ENCODE peak calls at places on chromosome 14, in four cellular contexts. K is mucosa of gallbladder; F is activated CD4-positive, alpha-beta T cell treated with anti-CD3 and anti-CD28 coated beads, Interleukin-2, amount 50 U/mL, for 1 hour; P is stimulated activated naive CD8-positive, alpha-beta T cell treated with anti-CD3 and anti-CD28 coated beads, Interleukin-15, Interleukin-2, amounts not matched to agents 100 U/mL and 50 U/mL, for 24 hours. D is an unnamed sample.

GRCh38 chr14:72830786-72831583 is 62.9 kb downstream of the DPF3 start:
- DNase-seq in K (no peak), F (no peak), P (no peak), D (no peak)

GRCh38 chr14:101060171-101060601 is 156.7 kb upstream of the RTL1 start:
- DNase-seq in K (no peak), F (no peak), P (no peak), D (no peak)

GRCh38 chr14:63076476-63076875 is 31.2 kb upstream of the KCNH5 start:
- DNase-seq in K (no peak), F (no peak), P (no peak), D (no peak)

GRCh38 chr14:65164068-65164824 is 61.9 kb upstream of the MAX start:
- DNase-seq in K (peak), F (peak), P (peak), D (peak)

GRCh38 chr14:97177016-97177415 is 379.8 kb downstream of the VRK1 start:
- DNase-seq in K (no peak), F (peak), P (peak), D (peak)

GRCh38 chr14:100800041-100800440 is 25.9 kb upstream of the MEG3 start:
- DNase-seq in K (no peak), F (no peak), P (no peak), D (no peak)

GRCh38 chr14:78902010-78902623 is 731.9 kb downstream of the NRXN3 start:
- DNase-seq in K (peak), F (no peak), P (peak), D (peak)

GRCh38 chr14:54338696-54339317 is 58.0 kb upstream of the CDKN3 start:
- DNase-seq in K (no peak), F (no peak), P (no peak), D (no peak)

GRCh38 chr14:96403409-96403808 is 11.5 kb downstream of the AK7 start:
- DNase-seq in K (no peak), F (no peak), P (no peak), D (no peak)

GRCh38 chr14:103507751-103508150 is 14.9 kb downstream of the CKB start:
- DNase-seq in K (no peak), F (no peak), P (no peak), D (no peak)

GRCh38 chr14:65239143-65239672 is 136.9 kb upstream of the MAX start:
- DNase-seq in K (no peak), F (no peak), P (no peak), D (no peak)

GRCh38 chr14:23864252-23864651 is 89.3 kb upstream of the DHRS4 start:
- DNase-seq in K (no peak), F (no peak), P (no peak), D (no peak)

GRCh38 chr14:30882431-30882830 is 8.1 kb downstream of the COCH start:
- DNase-seq in K (no peak), F (no peak), P (no peak), D (no peak)

GRCh38 chr14:102659797-102660196 is 67.3 kb downstream of the RCOR1 start:
- DNase-seq in K (no peak), F (no peak), P (no peak), D (no peak)

GRCh38 chr14:32366256-32366655 is 37.2 kb downstream of the AKAP6 start:
- DNase-seq in K (no peak), F (no peak), P (no peak), D (no peak)

GRCh38 chr14:20327005-20327869 is 5.8 kb downstream of the CCNB1IP1 start:
- DNase-seq in K (peak), F (no peak), P (no peak), D (no peak)

GRCh38 chr14:95156765-95157194 is 549 bp downstream of the DICER1 start:
- DNase-seq in K (peak), F (peak), P (peak), D (peak)

GRCh38 chr14:51455041-51455835 is 196.5 kb upstream of the FRMD6 start:
- DNase-seq in K (no peak), F (no peak), P (no peak), D (no peak)

GRCh38 chr14:60861545-60862147 is 119.2 kb downstream of the TRMT5 start:
- DNase-seq in K (no peak), F (no peak), P (no peak), D (no peak)

GRCh38 chr14:71659165-71659564 is 273.1 kb upstream of the RGS6 start:
- DNase-seq in K (no peak), F (no peak), P (no peak), D (no peak)

GRCh38 chr14:41548666-41549065 is 58.0 kb upstream of the LRFN5 start:
- DNase-seq in K (no peak), F (no peak), P (no peak), D (no peak)

D was measured in activated CD4-positive, alpha-beta memory T cell treated with anti-CD3 and anti-CD28 coated beads for 36 hours.